ENCODE peak calls at places on chromosomes 12 and 14, in five cellular contexts. O is lung, Q is AG04450, W is cardiac fibroblast, S is fibroblast of lung. U is an unnamed sample.

GRCh38 chr14:25400607-25401206 is 350.8 kb upstream of the STXBP6 start:
- DNase-seq in W (peak), O (peak), Q (no peak), S (peak), U (no peak)

GRCh38 chr12:54259194-54260011 is 20.5 kb downstream of the CBX5 start:
- DNase-seq in W (peak), S (peak), Q (peak), O (peak), U (peak)

GRCh38 chr12:129106772-129107171 is 253.5 kb downstream of the GLT1D1 start:
- DNase-seq in Q (no peak), W (no peak), O (no peak), S (no peak), U (no peak)

GRCh38 chr14:75933712-75934296 is 48.0 kb downstream of the TGFB3 start:
- DNase-seq in S (no peak), O (no peak), Q (no peak), W (no peak), U (no peak)

GRCh38 chr14:100788517-100789365 is 37.2 kb upstream of the MEG3 start:
- DNase-seq in Q (no peak), W (no peak), O (no peak), S (no peak), U (no peak)

GRCh38 chr12:103334447-103334846 is 161.3 kb downstream of the C12orf42 start:
- DNase-seq in S (no peak), Q (no peak), W (no peak), O (no peak), U (no peak)

GRCh38 chr12:93181396-93181965 is 196.2 kb upstream of the NUDT4 start:
- DNase-seq in Q (no peak), O (no peak), S (peak), W (no peak), U (no peak)

GRCh38 chr12:10235761-10236631 is 23.3 kb downstream of the GABARAPL1 start:
- DNase-seq in S (peak), W (peak), O (no peak), Q (no peak), U (no peak)

GRCh38 chr14:49584058-49584457 is 2.1 kb downstream of the RPS29 start:
- DNase-seq in W (no peak), S (no peak), Q (no peak), O (no peak), U (no peak)

GRCh38 chr12:61823102-61823501 is 437.1 kb upstream of the USP15 start:
- DNase-seq in O (no peak), S (no peak), W (no peak), Q (no peak), U (no peak)

GRCh38 chr14:74401504-74402241 is 24.3 kb downstream of the SYNDIG1L start:
- DNase-seq in S (no peak), O (no peak), W (no peak), Q (no peak), U (no peak)

GRCh38 chr12:120903382-120903817 is 758 bp downstream of the SPPL3 start:
- DNase-seq in O (peak), W (peak), Q (no peak), S (peak), U (peak)

GRCh38 chr12:1884651-1885050 is 33.8 kb downstream of the CACNA2D4 start:
- DNase-seq in O (no peak), S (no peak), W (no peak), Q (no peak), U (no peak)

GRCh38 chr14:61188936-61189808 is 92.0 kb downstream of the TMEM30B start:
- DNase-seq in Q (no peak), W (peak), O (peak), S (peak), U (no peak)

GRCh38 chr14:24978862-24979724 is 70.9 kb downstream of the STXBP6 start:
- DNase-seq in Q (no peak), S (peak), O (no peak), W (no peak), U (no peak)

GRCh38 chr12:111789779-111790178 is 23.0 kb downstream of the ALDH2 start:
- DNase-seq in W (no peak), Q (no peak), O (no peak), S (no peak), U (no peak)

GRCh38 chr12:6952860-6953416 is 1.8 kb downstream of the PTPN6 start:
- DNase-seq in O (no peak), Q (no peak), S (no peak), W (no peak), U (no peak)

GRCh38 chr12:10901427-10901826 is 7.9 kb downstream of the TAS2R13 start:
- DNase-seq in S (no peak), O (no peak), W (peak), Q (no peak), U (no peak)

GRCh38 chr12:52063986-52064649 is 5.7 kb upstream of the ATG101 start:
- DNase-seq in Q (peak), W (peak), O (no peak), S (peak), U (no peak)

GRCh38 chr14:36647827-36648753 is 13.6 kb upstream of the PAX9 start:
- DNase-seq in O (no peak), W (peak), S (peak), Q (no peak), U (peak)
- H3K4me3 ChIP-seq in O (peak), W (no peak), S (peak), Q (peak), U (peak)

DNA sequence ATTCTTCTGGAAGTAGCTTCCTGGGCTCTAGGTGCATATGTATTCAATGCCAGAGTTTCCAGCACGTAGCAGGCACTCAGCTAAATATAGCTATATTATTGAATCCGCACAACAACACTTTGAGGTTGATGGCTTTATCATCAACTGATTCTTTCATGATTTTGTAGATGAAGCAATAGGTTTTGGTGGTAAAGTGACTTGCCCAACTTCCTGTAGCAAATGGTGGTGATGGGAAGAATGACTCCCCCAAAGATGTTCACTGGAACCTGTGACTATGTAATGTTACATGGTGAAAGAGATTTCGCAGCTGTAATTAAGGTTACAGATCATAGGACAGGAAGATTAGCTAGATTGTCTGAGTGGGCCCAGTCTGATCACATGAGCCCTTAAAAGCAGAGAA is 3.2 kb downstream of the TDRD9 start:
- DNase-seq in O (no peak), S (no peak), W (no peak), Q (no peak), U (no peak)
- TF ChIP-seq CTCF in O (no peak), S (no peak), W (no peak), Q (no peak), U (no peak)

DNA sequence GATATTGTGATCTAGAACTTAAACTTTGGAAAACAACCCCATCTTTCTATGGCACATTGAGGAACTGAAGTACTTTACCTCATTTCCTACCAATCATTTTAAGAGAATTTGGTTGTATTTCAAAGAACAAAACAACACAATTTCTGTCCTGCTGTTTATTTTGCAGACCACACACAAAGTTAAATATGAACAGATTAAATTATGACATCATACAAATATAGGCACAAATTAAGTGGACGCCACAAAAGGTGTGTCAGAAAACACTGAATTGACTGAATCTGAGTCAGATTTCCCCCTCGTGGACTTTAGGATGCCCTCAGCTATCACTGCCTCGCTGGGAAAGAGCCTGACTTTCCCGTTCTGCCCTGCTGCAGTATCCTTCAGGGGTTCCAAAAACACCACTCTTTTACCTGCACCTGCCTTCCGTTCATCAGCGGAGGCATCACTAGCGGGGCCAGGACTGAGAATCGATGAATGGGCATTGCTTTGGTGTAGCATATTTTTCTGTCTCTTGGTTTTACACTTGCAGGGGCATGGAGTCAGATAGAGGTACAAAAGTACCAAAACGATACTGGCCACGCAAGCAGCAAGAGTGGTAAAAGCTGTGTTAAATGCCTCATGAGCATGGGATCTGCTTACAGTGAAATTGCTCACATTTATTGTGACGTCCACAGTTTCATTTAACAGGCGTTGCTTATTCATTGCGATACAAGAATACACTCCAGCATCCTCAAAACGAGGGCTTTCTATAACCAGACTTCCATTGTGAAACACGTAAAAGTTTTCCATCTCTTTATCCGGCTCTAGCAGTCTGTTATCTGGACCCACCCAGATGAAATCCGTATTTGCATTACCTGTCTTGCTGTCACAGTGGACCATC is 2.0 kb upstream of the PCED1B start:
- DNase-seq in W (no peak), S (no peak), O (no peak), Q (no peak), U (no peak)
- H3K4me3 ChIP-seq in W (no peak), S (no peak), O (no peak), Q (peak), U (peak)

DNA sequence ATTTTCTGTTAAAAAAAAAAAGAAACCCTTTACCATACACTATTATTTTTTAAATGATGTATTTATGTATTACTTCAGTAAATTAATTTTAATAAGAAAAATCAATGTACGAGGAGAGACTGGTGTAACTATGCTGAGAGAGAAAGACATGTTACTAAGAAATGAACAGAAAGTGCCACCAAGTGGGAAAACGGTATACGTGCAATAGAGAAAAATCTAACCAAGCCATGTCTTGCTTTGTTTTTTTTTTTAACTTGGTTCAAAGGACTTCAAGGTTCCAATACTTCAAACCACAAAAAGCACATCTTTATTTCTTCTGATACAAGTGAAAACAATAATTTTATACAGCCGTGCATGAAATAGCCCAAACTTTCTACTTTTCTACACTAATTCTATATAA is 22.9 kb downstream of the NDUFA12 start:
- DNase-seq in Q (no peak), S (peak), W (peak), O (no peak), U (peak)
- TF ChIP-seq CTCF in Q (peak), S (peak), W (no peak), O (no peak), U (peak)

DNA sequence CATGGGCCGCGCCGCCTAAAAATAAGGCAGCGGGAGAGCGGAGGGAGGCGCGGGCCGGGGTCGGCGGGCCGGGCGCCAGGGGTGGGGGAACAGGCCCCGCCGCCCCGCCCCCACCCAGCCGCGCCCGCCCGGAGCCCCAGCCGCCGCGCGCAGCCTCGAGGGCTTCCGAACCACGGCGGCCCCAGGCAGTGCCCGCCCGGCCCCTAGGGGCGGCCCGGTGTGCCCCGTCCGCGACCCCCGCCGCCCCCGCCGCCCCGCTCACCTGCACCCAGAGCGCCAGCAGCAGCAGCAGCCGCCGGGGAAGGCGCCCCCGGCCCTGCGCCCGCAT is 519 bp downstream of the JAG2 start:
- DNase-seq in S (no peak), O (no peak), Q (no peak), W (no peak), U (no peak)
- H3K4me3 ChIP-seq in S (no peak), O (peak), Q (no peak), W (no peak), U (peak)

U was measured in retinal pigment epithelial cell.